ENCODE peak calls at places on chromosome 19, in eight cellular contexts. One of them, this sample, is unnamed.

GRCh38 chr19:7535993-7536685 is 622 bp downstream of the PNPLA6 start:
- DNase-seq in CD4-positive, CD25-positive, alpha-beta regulatory T cell: no peak
- DNase-seq in GM23338: peak
- DNase-seq in Calu3: no peak
- DNase-seq in stimulated activated CD8-positive, alpha-beta memory T cell treated with anti-CD3 and anti-CD28 coated beads, Interleukin-4, amount 100 ng/mL, for 4 hours: no peak
- DNase-seq in fibroblast of pulmonary artery: no peak
- DNase-seq in activated CD4-positive, alpha-beta T cell treated with anti-CD3 and anti-CD28 coated beads, Interleukin-2, amount 50 U/mL, for 1 hour: no peak
- DNase-seq in HEK293T: no peak
- DNase-seq in this sample: peak

GRCh38 chr19:47231215-47232054 is 436 bp upstream of the BBC3 start:
- DNase-seq in CD4-positive, CD25-positive, alpha-beta regulatory T cell: peak
- DNase-seq in GM23338: peak
- DNase-seq in Calu3: peak
- DNase-seq in stimulated activated CD8-positive, alpha-beta memory T cell treated with anti-CD3 and anti-CD28 coated beads, Interleukin-4, amount 100 ng/mL, for 4 hours: peak
- DNase-seq in fibroblast of pulmonary artery: peak
- DNase-seq in activated CD4-positive, alpha-beta T cell treated with anti-CD3 and anti-CD28 coated beads, Interleukin-2, amount 50 U/mL, for 1 hour: peak
- DNase-seq in HEK293T: peak
- DNase-seq in this sample: peak

GRCh38 chr19:10862561-10863106 is 8.7 kb upstream of the CARM1 start:
- DNase-seq in CD4-positive, CD25-positive, alpha-beta regulatory T cell: no peak
- DNase-seq in GM23338: no peak
- DNase-seq in Calu3: no peak
- DNase-seq in stimulated activated CD8-positive, alpha-beta memory T cell treated with anti-CD3 and anti-CD28 coated beads, Interleukin-4, amount 100 ng/mL, for 4 hours: no peak
- DNase-seq in fibroblast of pulmonary artery: no peak
- DNase-seq in activated CD4-positive, alpha-beta T cell treated with anti-CD3 and anti-CD28 coated beads, Interleukin-2, amount 50 U/mL, for 1 hour: no peak
- DNase-seq in HEK293T: no peak
- DNase-seq in this sample: no peak

GRCh38 chr19:19361075-19361594 is 40.5 kb downstream of the MAU2 start:
- DNase-seq in CD4-positive, CD25-positive, alpha-beta regulatory T cell: peak
- DNase-seq in GM23338: peak
- DNase-seq in Calu3: peak
- DNase-seq in stimulated activated CD8-positive, alpha-beta memory T cell treated with anti-CD3 and anti-CD28 coated beads, Interleukin-4, amount 100 ng/mL, for 4 hours: peak
- DNase-seq in fibroblast of pulmonary artery: peak
- DNase-seq in activated CD4-positive, alpha-beta T cell treated with anti-CD3 and anti-CD28 coated beads, Interleukin-2, amount 50 U/mL, for 1 hour: peak
- DNase-seq in HEK293T: peak
- DNase-seq in this sample: peak

GRCh38 chr19:41746593-41747227 is 8.6 kb upstream of the CEACAM6 start:
- DNase-seq in CD4-positive, CD25-positive, alpha-beta regulatory T cell: peak
- DNase-seq in GM23338: peak
- DNase-seq in Calu3: peak
- DNase-seq in stimulated activated CD8-positive, alpha-beta memory T cell treated with anti-CD3 and anti-CD28 coated beads, Interleukin-4, amount 100 ng/mL, for 4 hours: peak
- DNase-seq in fibroblast of pulmonary artery: peak
- DNase-seq in activated CD4-positive, alpha-beta T cell treated with anti-CD3 and anti-CD28 coated beads, Interleukin-2, amount 50 U/mL, for 1 hour: peak
- DNase-seq in HEK293T: peak
- DNase-seq in this sample: peak

GRCh38 chr19:11535792-11536595 is 2.7 kb upstream of the CNN1 start:
- DNase-seq in CD4-positive, CD25-positive, alpha-beta regulatory T cell: peak
- DNase-seq in GM23338: peak
- DNase-seq in Calu3: peak
- DNase-seq in stimulated activated CD8-positive, alpha-beta memory T cell treated with anti-CD3 and anti-CD28 coated beads, Interleukin-4, amount 100 ng/mL, for 4 hours: peak
- DNase-seq in fibroblast of pulmonary artery: peak
- DNase-seq in activated CD4-positive, alpha-beta T cell treated with anti-CD3 and anti-CD28 coated beads, Interleukin-2, amount 50 U/mL, for 1 hour: peak
- DNase-seq in HEK293T: peak
- DNase-seq in this sample: peak

GRCh38 chr19:3835055-3835435 is 33.8 kb downstream of the ZFR2 start:
- DNase-seq in CD4-positive, CD25-positive, alpha-beta regulatory T cell: no peak
- DNase-seq in GM23338: no peak
- DNase-seq in Calu3: no peak
- DNase-seq in stimulated activated CD8-positive, alpha-beta memory T cell treated with anti-CD3 and anti-CD28 coated beads, Interleukin-4, amount 100 ng/mL, for 4 hours: no peak
- DNase-seq in fibroblast of pulmonary artery: no peak
- DNase-seq in activated CD4-positive, alpha-beta T cell treated with anti-CD3 and anti-CD28 coated beads, Interleukin-2, amount 50 U/mL, for 1 hour: no peak
- DNase-seq in HEK293T: no peak
- DNase-seq in this sample: no peak

GRCh38 chr19:7534531-7534980 is 961 bp upstream of the PNPLA6 start:
- DNase-seq in CD4-positive, CD25-positive, alpha-beta regulatory T cell: no peak
- DNase-seq in GM23338: peak
- DNase-seq in Calu3: peak
- DNase-seq in stimulated activated CD8-positive, alpha-beta memory T cell treated with anti-CD3 and anti-CD28 coated beads, Interleukin-4, amount 100 ng/mL, for 4 hours: no peak
- DNase-seq in fibroblast of pulmonary artery: peak
- DNase-seq in activated CD4-positive, alpha-beta T cell treated with anti-CD3 and anti-CD28 coated beads, Interleukin-2, amount 50 U/mL, for 1 hour: peak
- DNase-seq in HEK293T: peak
- DNase-seq in this sample: peak

GRCh38 chr19:13091400-13092161 is 11.1 kb downstream of the LYL1 start:
- DNase-seq in CD4-positive, CD25-positive, alpha-beta regulatory T cell: no peak
- DNase-seq in GM23338: peak
- DNase-seq in Calu3: no peak
- DNase-seq in stimulated activated CD8-positive, alpha-beta memory T cell treated with anti-CD3 and anti-CD28 coated beads, Interleukin-4, amount 100 ng/mL, for 4 hours: no peak
- DNase-seq in fibroblast of pulmonary artery: peak
- DNase-seq in activated CD4-positive, alpha-beta T cell treated with anti-CD3 and anti-CD28 coated beads, Interleukin-2, amount 50 U/mL, for 1 hour: no peak
- DNase-seq in HEK293T: no peak
- DNase-seq in this sample: peak

GRCh38 chr19:46621191-46622117 is 3.4 kb downstream of the PTGIR start:
- DNase-seq in CD4-positive, CD25-positive, alpha-beta regulatory T cell: no peak
- DNase-seq in GM23338: peak
- DNase-seq in Calu3: no peak
- DNase-seq in stimulated activated CD8-positive, alpha-beta memory T cell treated with anti-CD3 and anti-CD28 coated beads, Interleukin-4, amount 100 ng/mL, for 4 hours: no peak
- DNase-seq in fibroblast of pulmonary artery: no peak
- DNase-seq in activated CD4-positive, alpha-beta T cell treated with anti-CD3 and anti-CD28 coated beads, Interleukin-2, amount 50 U/mL, for 1 hour: no peak
- DNase-seq in HEK293T: no peak
- DNase-seq in this sample: no peak